ENCODE peak calls at places on chromosome 20, in five cellular contexts. One of them, this sample, is unnamed.

GRCh38 chr20:47354710-47355488 is 1.6 kb downstream of the ZMYND8 start:
- DNase-seq in stimulated activated CD8-positive, alpha-beta memory T cell treated with anti-CD3 and anti-CD28 coated beads, Interleukin-2, amount 100 ng/mL, for 1 hour: no peak
- DNase-seq in mucosa of descending colon: peak
- DNase-seq in A549: no peak
- DNase-seq in NCI-H774: no peak
- DNase-seq in this sample: no peak

GRCh38 chr20:35093245-35093884 is 758 bp upstream of the TRPC4AP start:
- DNase-seq in stimulated activated CD8-positive, alpha-beta memory T cell treated with anti-CD3 and anti-CD28 coated beads, Interleukin-2, amount 100 ng/mL, for 1 hour: no peak
- DNase-seq in NCI-H774: no peak
- DNase-seq in A549: peak
- DNase-seq in mucosa of descending colon: no peak
- DNase-seq in this sample: no peak

GRCh38 chr20:38973546-38974120 is 11.5 kb downstream of the DHX35 start:
- DNase-seq in stimulated activated CD8-positive, alpha-beta memory T cell treated with anti-CD3 and anti-CD28 coated beads, Interleukin-2, amount 100 ng/mL, for 1 hour: no peak
- DNase-seq in A549: no peak
- DNase-seq in NCI-H774: no peak
- DNase-seq in mucosa of descending colon: no peak
- DNase-seq in this sample: no peak

GRCh38 chr20:41344938-41345728 is 4.5 kb downstream of the LPIN3 start:
- DNase-seq in stimulated activated CD8-positive, alpha-beta memory T cell treated with anti-CD3 and anti-CD28 coated beads, Interleukin-2, amount 100 ng/mL, for 1 hour: no peak
- DNase-seq in mucosa of descending colon: no peak
- DNase-seq in NCI-H774: no peak
- DNase-seq in A549: no peak
- DNase-seq in this sample: no peak

GRCh38 chr20:37522258-37523011 is 1.4 kb downstream of the NNAT start:
- DNase-seq in stimulated activated CD8-positive, alpha-beta memory T cell treated with anti-CD3 and anti-CD28 coated beads, Interleukin-2, amount 100 ng/mL, for 1 hour: no peak
- DNase-seq in mucosa of descending colon: peak
- DNase-seq in A549: no peak
- DNase-seq in NCI-H774: no peak
- DNase-seq in this sample: no peak

GRCh38 chr20:48017504-48017903 is 232.2 kb upstream of the SULF2 start:
- DNase-seq in stimulated activated CD8-positive, alpha-beta memory T cell treated with anti-CD3 and anti-CD28 coated beads, Interleukin-2, amount 100 ng/mL, for 1 hour: no peak
- DNase-seq in mucosa of descending colon: no peak
- DNase-seq in NCI-H774: no peak
- DNase-seq in A549: no peak
- DNase-seq in this sample: no peak

GRCh38 chr20:3995067-3995748 is 20.1 kb downstream of the RNF24 start:
- DNase-seq in NCI-H774: no peak
- DNase-seq in stimulated activated CD8-positive, alpha-beta memory T cell treated with anti-CD3 and anti-CD28 coated beads, Interleukin-2, amount 100 ng/mL, for 1 hour: no peak
- DNase-seq in A549: no peak
- DNase-seq in mucosa of descending colon: no peak
- DNase-seq in this sample: no peak

GRCh38 chr20:48965189-48965910 is 43.8 kb downstream of the ARFGEF2 start:
- DNase-seq in NCI-H774: no peak
- DNase-seq in stimulated activated CD8-positive, alpha-beta memory T cell treated with anti-CD3 and anti-CD28 coated beads, Interleukin-2, amount 100 ng/mL, for 1 hour: no peak
- DNase-seq in mucosa of descending colon: no peak
- DNase-seq in A549: no peak
- DNase-seq in this sample: no peak

GRCh38 chr20:43938017-43938655 is 23.5 kb downstream of the TOX2 start:
- DNase-seq in NCI-H774: no peak
- DNase-seq in A549: no peak
- DNase-seq in stimulated activated CD8-positive, alpha-beta memory T cell treated with anti-CD3 and anti-CD28 coated beads, Interleukin-2, amount 100 ng/mL, for 1 hour: no peak
- DNase-seq in mucosa of descending colon: no peak
- DNase-seq in this sample: no peak

GRCh38 chr20:24953621-24954133 is 4.6 kb downstream of the CST7 start:
- DNase-seq in stimulated activated CD8-positive, alpha-beta memory T cell treated with anti-CD3 and anti-CD28 coated beads, Interleukin-2, amount 100 ng/mL, for 1 hour: no peak
- DNase-seq in A549: no peak
- DNase-seq in NCI-H774: no peak
- DNase-seq in mucosa of descending colon: no peak
- DNase-seq in this sample: no peak

GRCh38 chr20:2207770-2208097 is 88.1 kb upstream of the TGM3 start:
- DNase-seq in NCI-H774: no peak
- DNase-seq in A549: no peak
- DNase-seq in stimulated activated CD8-positive, alpha-beta memory T cell treated with anti-CD3 and anti-CD28 coated beads, Interleukin-2, amount 100 ng/mL, for 1 hour: no peak
- DNase-seq in mucosa of descending colon: no peak
- DNase-seq in this sample: no peak

GRCh38 chr20:46324960-46325703 is 16.8 kb upstream of the CDH22 start:
- DNase-seq in mucosa of descending colon: peak
- DNase-seq in NCI-H774: no peak
- DNase-seq in A549: peak
- DNase-seq in stimulated activated CD8-positive, alpha-beta memory T cell treated with anti-CD3 and anti-CD28 coated beads, Interleukin-2, amount 100 ng/mL, for 1 hour: no peak
- DNase-seq in this sample: no peak

GRCh38 chr20:61744691-61745396 is 320.8 kb downstream of the TAF4 start:
- DNase-seq in mucosa of descending colon: no peak
- DNase-seq in stimulated activated CD8-positive, alpha-beta memory T cell treated with anti-CD3 and anti-CD28 coated beads, Interleukin-2, amount 100 ng/mL, for 1 hour: no peak
- DNase-seq in NCI-H774: no peak
- DNase-seq in A549: no peak
- DNase-seq in this sample: no peak

GRCh38 chr20:63915471-63915870 is 20.5 kb downstream of the DNAJC5 start:
- DNase-seq in mucosa of descending colon: no peak
- DNase-seq in stimulated activated CD8-positive, alpha-beta memory T cell treated with anti-CD3 and anti-CD28 coated beads, Interleukin-2, amount 100 ng/mL, for 1 hour: no peak
- DNase-seq in NCI-H774: no peak
- DNase-seq in A549: no peak
- DNase-seq in this sample: no peak

GRCh38 chr20:9574182-9574581 is 59.8 kb downstream of the LAMP5 start:
- DNase-seq in mucosa of descending colon: no peak
- DNase-seq in stimulated activated CD8-positive, alpha-beta memory T cell treated with anti-CD3 and anti-CD28 coated beads, Interleukin-2, amount 100 ng/mL, for 1 hour: no peak
- DNase-seq in A549: no peak
- DNase-seq in NCI-H774: no peak
- DNase-seq in this sample: no peak

GRCh38 chr20:63527184-63527583 is 6.6 kb downstream of the PPDPF start:
- DNase-seq in mucosa of descending colon: no peak
- DNase-seq in A549: no peak
- DNase-seq in stimulated activated CD8-positive, alpha-beta memory T cell treated with anti-CD3 and anti-CD28 coated beads, Interleukin-2, amount 100 ng/mL, for 1 hour: no peak
- DNase-seq in NCI-H774: no peak
- DNase-seq in this sample: no peak

GRCh38 chr20:19838495-19838894 is 80.4 kb downstream of the RIN2 start:
- DNase-seq in mucosa of descending colon: no peak
- DNase-seq in stimulated activated CD8-positive, alpha-beta memory T cell treated with anti-CD3 and anti-CD28 coated beads, Interleukin-2, amount 100 ng/mL, for 1 hour: no peak
- DNase-seq in A549: no peak
- DNase-seq in NCI-H774: no peak
- DNase-seq in this sample: no peak

GRCh38 chr20:8156603-8157079 is 24.6 kb downstream of the PLCB1 start:
- DNase-seq in mucosa of descending colon: no peak
- DNase-seq in NCI-H774: peak
- DNase-seq in A549: peak
- DNase-seq in stimulated activated CD8-positive, alpha-beta memory T cell treated with anti-CD3 and anti-CD28 coated beads, Interleukin-2, amount 100 ng/mL, for 1 hour: no peak
- DNase-seq in this sample: no peak

GRCh38 chr20:19233025-19233794 is 20.8 kb downstream of the SLC24A3 start:
- DNase-seq in mucosa of descending colon: no peak
- DNase-seq in NCI-H774: no peak
- DNase-seq in stimulated activated CD8-positive, alpha-beta memory T cell treated with anti-CD3 and anti-CD28 coated beads, Interleukin-2, amount 100 ng/mL, for 1 hour: no peak
- DNase-seq in A549: no peak
- DNase-seq in this sample: no peak

GRCh38 chr20:46227275-46227767 is 81.0 kb downstream of the CDH22 start:
- DNase-seq in NCI-H774: no peak
- DNase-seq in stimulated activated CD8-positive, alpha-beta memory T cell treated with anti-CD3 and anti-CD28 coated beads, Interleukin-2, amount 100 ng/mL, for 1 hour: no peak
- DNase-seq in A549: no peak
- DNase-seq in mucosa of descending colon: no peak
- DNase-seq in this sample: no peak

GRCh38 chr20:56689852-56690485 is 60.9 kb downstream of the TFAP2C start:
- DNase-seq in mucosa of descending colon: no peak
- DNase-seq in stimulated activated CD8-positive, alpha-beta memory T cell treated with anti-CD3 and anti-CD28 coated beads, Interleukin-2, amount 100 ng/mL, for 1 hour: no peak
- DNase-seq in NCI-H774: no peak
- DNase-seq in A549: no peak
- DNase-seq in this sample: no peak

GRCh38 chr20:57501461-57502330 is 23.2 kb downstream of the CTCFL start:
- DNase-seq in stimulated activated CD8-positive, alpha-beta memory T cell treated with anti-CD3 and anti-CD28 coated beads, Interleukin-2, amount 100 ng/mL, for 1 hour: no peak
- DNase-seq in mucosa of descending colon: no peak
- DNase-seq in A549: no peak
- DNase-seq in NCI-H774: no peak
- DNase-seq in this sample: no peak

GRCh38 chr20:25000268-25000801 is 7.8 kb upstream of the APMAP start:
- DNase-seq in stimulated activated CD8-positive, alpha-beta memory T cell treated with anti-CD3 and anti-CD28 coated beads, Interleukin-2, amount 100 ng/mL, for 1 hour: no peak
- DNase-seq in mucosa of descending colon: peak
- DNase-seq in NCI-H774: peak
- DNase-seq in A549: peak
- DNase-seq in this sample: no peak

GRCh38 chr20:23142162-23143050 is 56.3 kb upstream of the CD93 start:
- DNase-seq in NCI-H774: no peak
- DNase-seq in A549: no peak
- DNase-seq in stimulated activated CD8-positive, alpha-beta memory T cell treated with anti-CD3 and anti-CD28 coated beads, Interleukin-2, amount 100 ng/mL, for 1 hour: no peak
- DNase-seq in mucosa of descending colon: no peak
- DNase-seq in this sample: no peak

GRCh38 chr20:48658505-48658904 is 169.3 kb downstream of the PREX1 start:
- DNase-seq in A549: no peak
- DNase-seq in NCI-H774: no peak
- DNase-seq in stimulated activated CD8-positive, alpha-beta memory T cell treated with anti-CD3 and anti-CD28 coated beads, Interleukin-2, amount 100 ng/mL, for 1 hour: no peak
- DNase-seq in mucosa of descending colon: no peak
- DNase-seq in this sample: no peak

GRCh38 chr20:18388860-18389259 is 78.0 kb downstream of the DZANK1 start:
- DNase-seq in A549: peak
- DNase-seq in mucosa of descending colon: no peak
- DNase-seq in NCI-H774: no peak
- DNase-seq in stimulated activated CD8-positive, alpha-beta memory T cell treated with anti-CD3 and anti-CD28 coated beads, Interleukin-2, amount 100 ng/mL, for 1 hour: no peak
- DNase-seq in this sample: no peak

GRCh38 chr20:48186447-48186846 is 401.2 kb upstream of the SULF2 start:
- DNase-seq in NCI-H774: no peak
- DNase-seq in mucosa of descending colon: no peak
- DNase-seq in stimulated activated CD8-positive, alpha-beta memory T cell treated with anti-CD3 and anti-CD28 coated beads, Interleukin-2, amount 100 ng/mL, for 1 hour: no peak
- DNase-seq in A549: no peak
- DNase-seq in this sample: no peak